ENCODE peak calls at places on chromosomes 16 and 17, in six cellular contexts. P is CD8-positive, alpha-beta T cell; B is cardiac muscle cell; A is cardiac fibroblast; W is GM10248; Z is fibroblast of mammary gland. N is an unnamed sample.

GRCh38 chr17:27506348-27507218 is 50.3 kb downstream of the KSR1 start:
- DNase-seq in P (no peak), B (peak), A (peak), W (peak), Z (no peak), N (no peak)

GRCh38 chr17:78883533-78884131 is 19.4 kb downstream of the CEP295NL start:
- DNase-seq in P (no peak), B (peak), A (peak), W (no peak), Z (peak), N (peak)

GRCh38 chr17:79742951-79743476 is 12.3 kb downstream of the ENPP7 start:
- DNase-seq in P (no peak), B (no peak), A (no peak), W (no peak), Z (no peak), N (no peak)

GRCh38 chr16:2689968-2690830 is 7.9 kb downstream of the KCTD5 start:
- DNase-seq in P (no peak), B (no peak), A (no peak), W (no peak), Z (no peak), N (no peak)

GRCh38 chr17:6752068-6752909 is 3.6 kb upstream of the XAF1 start:
- DNase-seq in P (no peak), B (peak), A (peak), W (no peak), Z (peak), N (no peak)

GRCh38 chr17:13395872-13396271 is 205.9 kb downstream of the HS3ST3A1 start:
- DNase-seq in P (no peak), B (peak), A (peak), W (no peak), Z (peak), N (no peak)

GRCh38 chr16:48158296-48158695 is 2.5 kb upstream of the ABCC12 start:
- DNase-seq in P (no peak), B (peak), A (peak), W (peak), Z (peak), N (no peak)

GRCh38 chr17:13051876-13052275 is 34.0 kb upstream of the ELAC2 start:
- DNase-seq in P (no peak), B (no peak), A (no peak), W (no peak), Z (no peak), N (no peak)

GRCh38 chr17:50638572-50638850 is 3.8 kb downstream of the ABCC3 start:
- DNase-seq in P (no peak), B (no peak), A (peak), W (no peak), Z (peak), N (no peak)

GRCh38 chr16:75570351-75571104 is 4.3 kb downstream of the GABARAPL2 start:
- DNase-seq in P (no peak), B (no peak), A (no peak), W (peak), Z (no peak), N (no peak)

GRCh38 chr16:79287424-79287917 is 313.1 kb downstream of the MAF start:
- DNase-seq in P (no peak), B (no peak), A (no peak), W (no peak), Z (no peak), N (no peak)

GRCh38 chr17:27502526-27503324 is 46.5 kb downstream of the KSR1 start:
- DNase-seq in P (no peak), B (peak), A (peak), W (no peak), Z (peak), N (no peak)

GRCh38 chr17:83203073-83203471 is 123.7 kb downstream of the METRNL start:
- DNase-seq in P (no peak), B (peak), A (peak), W (no peak), Z (peak), N (no peak)

GRCh38 chr16:72997141-72997542 is 50.8 kb downstream of the ZFHX3 start:
- DNase-seq in P (no peak), B (peak), A (peak), W (no peak), Z (peak), N (no peak)

GRCh38 chr17:48023408-48024148 is 14.0 kb downstream of the COPZ2 start:
- DNase-seq in P (no peak), B (peak), A (peak), W (no peak), Z (peak), N (peak)

GRCh38 chr16:15861996-15862395 is 5.2 kb upstream of the MYH11 start:
- DNase-seq in P (no peak), B (no peak), A (no peak), W (no peak), Z (no peak), N (no peak)

GRCh38 chr17:65055708-65056638 is 567 bp downstream of the GNA13 start:
- DNase-seq in P (peak), B (no peak), A (no peak), W (peak), Z (peak), N (peak)

GRCh38 chr16:14050297-14051027 is 20.7 kb upstream of the MRTFB start:
- DNase-seq in P (no peak), B (peak), A (peak), W (no peak), Z (no peak), N (no peak)

GRCh38 chr17:79950711-79951110 is 85.0 kb downstream of the TBC1D16 start:
- DNase-seq in P (no peak), B (no peak), A (no peak), W (no peak), Z (no peak), N (peak)

GRCh38 chr17:43713494-43714162 is 45.0 kb downstream of the SOST start:
- DNase-seq in P (no peak), B (peak), A (peak), W (peak), Z (no peak), N (peak)

GRCh38 chr17:75820411-75821080 is 23.7 kb downstream of the UNC13D start:
- DNase-seq in P (no peak), B (no peak), A (no peak), W (no peak), Z (no peak), N (no peak)

GRCh38 chr17:80315517-80316182 is 55.0 kb downstream of the RNF213 start:
- DNase-seq in P (no peak), B (no peak), A (no peak), W (no peak), Z (no peak), N (no peak)

GRCh38 chr17:20200016-20200788 is 191.0 kb downstream of the SPECC1 start:
- DNase-seq in P (no peak), B (no peak), A (no peak), W (no peak), Z (peak), N (no peak)

GRCh38 chr17:47145351-47145750 is 43.7 kb downstream of the CDC27 start:
- DNase-seq in P (no peak), B (no peak), A (no peak), W (no peak), Z (no peak), N (no peak)

DNA sequence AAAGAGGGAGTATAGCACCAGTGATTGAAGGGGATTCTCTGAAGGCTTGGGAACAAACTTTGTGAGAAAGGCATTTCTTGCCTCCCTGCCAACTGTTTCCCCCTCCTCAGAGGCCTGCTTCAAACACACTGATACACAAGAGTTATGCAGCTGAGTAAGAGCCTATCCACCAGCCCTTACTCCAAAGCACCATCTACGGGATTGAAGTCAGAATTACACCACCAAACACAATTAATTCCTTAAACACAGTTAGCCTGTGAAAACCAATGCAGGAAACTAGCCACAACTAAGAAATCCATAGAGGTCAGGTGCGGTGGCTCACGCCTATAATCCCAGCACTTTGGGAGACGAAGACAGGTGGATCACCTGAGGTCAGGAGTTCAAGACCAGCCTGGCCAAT is 138.3 kb downstream of the SHCBP1 start:
- DNase-seq in P (no peak), B (no peak), A (no peak), W (no peak), Z (no peak), N (no peak)
- TF ChIP-seq CTCF in P (no peak), B (no peak), A (no peak), W (no peak), Z (no peak), N (no peak)

GRCh38 chr16:11354733-11355574 is 9.7 kb downstream of the RMI2 start:
- DNase-seq in P (peak), B (peak), A (no peak), W (peak), Z (peak), N (no peak)
- TF ChIP-seq CTCF in P (no peak), B (no peak), A (no peak), W (peak), Z (no peak), N (no peak)

GRCh38 chr17:57088298-57088697 is 3.3 kb downstream of the AKAP1 start:
- DNase-seq in P (no peak), B (no peak), A (no peak), W (no peak), Z (no peak), N (no peak)

GRCh38 chr17:57084361-57084801 is 665 bp upstream of the AKAP1 start:
- DNase-seq in P (no peak), B (no peak), A (no peak), W (no peak), Z (peak), N (no peak)

GRCh38 chr17:57084802-57085447 is at the start of gene AKAP1:
- DNase-seq in P (peak), B (peak), A (peak), W (peak), Z (peak), N (peak)

GRCh38 chr17:57086069-57086930 is 1.3 kb downstream of the AKAP1 start:
- DNase-seq in P (no peak), B (no peak), A (peak), W (peak), Z (no peak), N (peak)

DNA sequence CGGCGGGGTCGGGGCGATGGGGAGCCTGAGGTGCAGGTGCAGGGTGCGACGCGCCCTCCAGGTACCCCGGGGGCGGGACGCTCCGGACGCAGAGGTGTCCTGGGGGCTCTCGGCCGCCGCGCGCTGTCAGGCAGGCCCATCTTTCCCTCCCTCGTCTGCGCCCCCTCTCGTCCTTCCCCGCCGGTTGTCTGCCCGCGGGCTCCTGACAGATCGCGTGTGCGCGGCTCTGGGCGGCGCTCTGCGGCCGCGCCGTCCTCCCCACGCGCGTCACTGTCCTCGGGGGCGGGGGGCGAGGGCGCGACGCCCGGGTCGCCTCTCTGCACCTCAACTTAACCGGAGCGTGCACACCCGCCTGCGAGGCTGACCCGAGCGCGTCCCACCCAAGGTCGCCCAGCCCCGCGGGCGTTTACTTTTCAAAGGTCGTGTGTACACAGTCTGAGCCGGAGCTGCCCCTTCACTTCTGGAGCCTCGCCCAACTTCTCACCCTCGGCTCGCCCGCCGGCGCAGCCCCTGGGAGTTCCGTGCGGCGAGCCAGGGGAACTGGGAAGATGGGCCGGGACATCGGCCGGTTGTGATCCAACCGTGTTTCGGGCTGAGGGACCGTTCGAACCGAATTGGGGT is 512 bp downstream of the AKAP1 start:
- DNase-seq in P (peak), B (peak), A (peak), W (peak), Z (peak), N (peak)
- TF ChIP-seq CTCF in P (peak), B (peak), A (no peak), W (peak), Z (no peak), N (peak)

DNA sequence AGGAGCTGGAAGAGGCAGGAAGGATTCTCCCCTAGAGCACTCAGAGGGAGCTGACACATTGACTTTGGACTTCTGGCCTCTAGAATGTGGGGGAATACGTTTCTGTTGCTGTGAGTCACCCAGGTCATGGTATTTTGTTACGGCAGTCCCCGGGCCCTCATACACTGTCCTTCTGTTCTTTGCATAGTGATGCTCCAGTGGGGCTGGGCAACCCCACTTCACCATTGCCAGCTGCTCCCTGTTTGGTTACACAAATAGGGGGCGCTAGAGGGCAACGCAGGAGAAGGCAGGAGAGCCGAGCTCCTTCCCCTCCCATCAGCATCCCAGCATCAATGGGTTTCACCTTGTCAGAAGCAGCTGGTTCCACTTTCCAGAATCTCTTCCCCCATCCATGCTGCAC is 257.7 kb upstream of the FOXF1 start:
- DNase-seq in P (no peak), B (peak), A (peak), W (no peak), Z (peak), N (peak)
- TF ChIP-seq CTCF in P (no peak), B (peak), A (peak), W (peak), Z (peak), N (peak)